ENCODE peak calls at places on chromosome 4, in five cellular contexts. V is AG20443; E is RWPE1; H is stimulated activated CD4-positive, alpha-beta T cell treated with anti-CD3 and anti-CD28 coated beads, Interleukin-2, amount 100 ng/mL, for 48 hours; T is posterior cingulate gyrus. S is an unnamed sample.

GRCh38 chr4:956531-957230 is 16.7 kb downstream of the DGKQ start:
- DNase-seq in V (no peak), E (no peak), H (no peak), T (no peak), S (no peak)

GRCh38 chr4:128590773-128591172 is 218.7 kb upstream of the JADE1 start:
- DNase-seq in V (no peak), E (no peak), H (no peak), T (no peak), S (no peak)

GRCh38 chr4:3756343-3757059 is 9.7 kb upstream of the ADRA2C start:
- DNase-seq in V (no peak), E (no peak), H (no peak), T (no peak), S (no peak)

GRCh38 chr4:112076919-112077608 is 68.2 kb upstream of the FAM241A start:
- DNase-seq in V (no peak), E (no peak), H (no peak), T (no peak), S (no peak)

GRCh38 chr4:15753786-15754185 is 24.3 kb upstream of the CD38 start:
- DNase-seq in V (no peak), E (no peak), H (no peak), T (no peak), S (no peak)

GRCh38 chr4:13970349-13970748 is 342.8 kb upstream of the BOD1L1 start:
- DNase-seq in V (no peak), E (no peak), H (no peak), T (no peak), S (no peak)

GRCh38 chr4:100841911-100842310 is 324.1 kb upstream of the EMCN start:
- DNase-seq in V (peak; percentile 12), E (no peak), H (no peak), T (no peak), S (no peak)

GRCh38 chr4:185780472-185780871 is 31.5 kb downstream of the SORBS2 start:
- DNase-seq in V (no peak), E (no peak), H (no peak), T (no peak), S (no peak)

GRCh38 chr4:107913283-107913899 is 18.0 kb upstream of the CYP2U1 start:
- DNase-seq in V (peak; percentile 63), E (peak; percentile 46), H (peak; percentile 24), T (no peak), S (no peak)

GRCh38 chr4:33126002-33126401 is 2405.8 kb downstream of the PCDH7 start:
- DNase-seq in V (no peak), E (no peak), H (no peak), T (no peak), S (no peak)

GRCh38 chr4:2469192-2469984 is 482 bp downstream of the RNF4 start:
- DNase-seq in V (peak; percentile 71), E (peak; percentile 41), H (peak; percentile 60), T (peak; percentile 20), S (no peak)

GRCh38 chr4:8294036-8294435 is 24.5 kb downstream of the HTRA3 start:
- DNase-seq in V (no peak), E (no peak), H (no peak), T (no peak), S (no peak)

GRCh38 chr4:108529984-108530901 is 90.1 kb upstream of the RPL34 start:
- DNase-seq in V (no peak), E (no peak), H (no peak), T (no peak), S (no peak)

GRCh38 chr4:126081336-126081735 is 766.6 kb downstream of the FAT4 start:
- DNase-seq in V (peak; percentile 23), E (no peak), H (no peak), T (no peak), S (no peak)

GRCh38 chr4:44725166-44725565 is 1.2 kb downstream of the GNPDA2 start:
- DNase-seq in V (peak; percentile 8), E (no peak), H (no peak), T (no peak), S (no peak)